ENCODE peak calls at places on chromosomes 3 and 15, in nine cellular contexts. Z is right cardiac atrium; S is activated gamma-delta T cell treated with Interleukin-2 at 50 U/mL for 16 hours; T is NCI-H460; D is heart left ventricle; V is upper lobe of right lung; I is stimulated activated CD8-positive, alpha-beta memory T cell treated with anti-CD3 and anti-CD28 coated beads, Interleukin-2, amount 100 ng/mL, for 48 hours; L is RPMI8226; U is HTR-8/SVneo. Y is an unnamed sample.

GRCh38 chr15:68504721-68505090 is 72.7 kb upstream of the ITGA11 start:
- DNase-seq in S (no peak), T (no peak), U (no peak), D (no peak), I (no peak), V (no peak), L (no peak), Z (no peak), Y (no peak)

GRCh38 chr3:108412351-108412750 is 98.0 kb downstream of the MYH15 start:
- DNase-seq in D (no peak), U (no peak), V (no peak), I (no peak), S (no peak), T (no peak), L (no peak), Z (no peak), Y (no peak)

GRCh38 chr15:41621200-41622193 is 38.7 kb upstream of the MGA start:
- DNase-seq in U (peak), Z (peak), T (peak), S (peak), I (peak), V (peak), D (peak), L (peak), Y (peak)

GRCh38 chr3:50674349-50675178 is at the start of gene DOCK3:
- DNase-seq in U (peak), I (peak), T (peak), S (peak), Z (peak), L (peak), V (peak), D (peak), Y (peak)

GRCh38 chr3:114155370-114155821 is 23.5 kb downstream of the DRD3 start:
- DNase-seq in D (no peak), T (no peak), S (peak), U (peak), V (no peak), Z (peak), I (no peak), L (peak), Y (peak)

GRCh38 chr3:187979543-187979942 is 174.4 kb upstream of the LPP start:
- DNase-seq in V (no peak), T (no peak), Z (no peak), S (no peak), D (no peak), I (no peak), U (no peak), L (peak), Y (peak)

GRCh38 chr15:20348291-20348899 is 193.2 kb downstream of the GOLGA6L6 start:
- DNase-seq in L (peak), D (peak), V (no peak), I (no peak), S (no peak), Z (no peak), T (no peak), U (no peak), Y (no peak)

GRCh38 chr3:56133423-56133822 is 334.8 kb downstream of the ERC2 start:
- DNase-seq in I (no peak), U (peak), S (no peak), D (no peak), V (no peak), L (no peak), Z (no peak), T (no peak), Y (peak)

GRCh38 chr3:193148678-193149473 is 92.1 kb upstream of the PLAAT1 start:
- DNase-seq in I (no peak), Z (no peak), V (no peak), U (no peak), L (no peak), T (no peak), D (no peak), S (no peak), Y (no peak)

GRCh38 chr15:41581110-41581509 is 22.1 kb downstream of the TYRO3 start:
- DNase-seq in Z (no peak), U (no peak), I (no peak), V (no peak), S (no peak), L (peak), D (no peak), T (no peak), Y (peak)

GRCh38 chr15:86690566-86690965 is 610.9 kb downstream of the AGBL1 start:
- DNase-seq in D (no peak), V (no peak), I (no peak), S (no peak), L (no peak), U (no peak), T (no peak), Z (peak), Y (peak)

GRCh38 chr3:58535531-58536500 is 1.2 kb downstream of the ACOX2 start:
- DNase-seq in S (no peak), L (no peak), T (no peak), U (no peak), V (no peak), Z (no peak), I (no peak), D (no peak), Y (peak)

GRCh38 chr15:25883860-25884259 is 20.7 kb upstream of the ATP10A start:
- DNase-seq in D (no peak), I (no peak), L (no peak), T (no peak), S (no peak), V (no peak), Z (no peak), U (no peak), Y (no peak)

GRCh38 chr15:90871097-90871715 is 2.8 kb downstream of the FURIN start:
- DNase-seq in L (peak), T (no peak), V (peak), D (peak), Z (peak), S (peak), I (no peak), U (no peak), Y (peak)

GRCh38 chr3:128973988-128974564 is 19.8 kb downstream of the CFAP92 start:
- DNase-seq in U (no peak), V (no peak), S (no peak), D (no peak), T (no peak), Z (no peak), L (no peak), I (no peak), Y (peak)

GRCh38 chr3:49098429-49098828 is 4.6 kb upstream of the QRICH1 start:
- DNase-seq in I (no peak), T (no peak), S (no peak), Z (peak), L (no peak), U (no peak), V (no peak), D (no peak), Y (no peak)

GRCh38 chr3:110664148-110664547 is 407.5 kb upstream of the NECTIN3 start:
- DNase-seq in D (no peak), S (no peak), T (no peak), U (peak), L (no peak), V (no peak), I (no peak), Z (no peak), Y (no peak)

GRCh38 chr15:44194397-44195150 is 497 bp downstream of the FRMD5 start:
- DNase-seq in Z (peak), D (peak), S (peak), V (peak), T (no peak), U (peak), L (no peak), I (peak), Y (no peak)

GRCh38 chr3:123025642-123026521 is 1.7 kb downstream of the SEMA5B start:
- DNase-seq in I (no peak), S (no peak), Z (peak), U (no peak), L (no peak), T (no peak), V (no peak), D (no peak), Y (no peak)

GRCh38 chr3:32310918-32311839 is 72.7 kb downstream of the CMTM8 start:
- DNase-seq in T (no peak), D (no peak), Z (no peak), V (no peak), S (no peak), L (no peak), I (no peak), U (no peak), Y (no peak)

GRCh38 chr3:98974442-98974841 is 72.9 kb upstream of the DCBLD2 start:
- DNase-seq in U (no peak), V (no peak), D (no peak), I (no peak), L (no peak), Z (no peak), S (no peak), T (no peak), Y (no peak)

GRCh38 chr15:70435369-70435768 is 328.0 kb downstream of the UACA start:
- DNase-seq in Z (no peak), U (no peak), I (no peak), T (no peak), D (no peak), S (no peak), L (peak), V (no peak), Y (no peak)

GRCh38 chr3:68163054-68163453 is 508.6 kb upstream of the SUCLG2 start:
- DNase-seq in V (no peak), S (no peak), I (no peak), L (no peak), D (no peak), U (no peak), T (no peak), Z (no peak), Y (no peak)

GRCh38 chr3:197592361-197593045 is 36.7 kb upstream of the BDH1 start:
- DNase-seq in U (no peak), L (no peak), Z (no peak), I (peak), D (no peak), T (no peak), V (no peak), S (no peak), Y (no peak)

GRCh38 chr3:171640520-171641412 is 169.5 kb downstream of the PLD1 start:
- DNase-seq in I (no peak), D (no peak), T (no peak), U (peak), L (no peak), S (no peak), Z (peak), V (no peak), Y (no peak)

GRCh38 chr3:123559040-123559861 is 25.6 kb downstream of the HACD2 start:
- DNase-seq in D (no peak), T (peak), L (peak), S (peak), U (peak), V (no peak), I (no peak), Z (no peak), Y (peak)

GRCh38 chr3:171753665-171754408 is 56.4 kb downstream of the PLD1 start:
- DNase-seq in D (no peak), V (no peak), S (no peak), Z (no peak), I (no peak), T (no peak), L (no peak), U (no peak), Y (no peak)

GRCh38 chr3:54165865-54166264 is 43.5 kb downstream of the CACNA2D3 start:
- DNase-seq in T (no peak), V (no peak), U (no peak), D (no peak), I (no peak), L (no peak), Z (no peak), S (no peak), Y (no peak)

GRCh38 chr3:126528800-126529541 is 5.0 kb downstream of the CHST13 start:
- DNase-seq in D (peak), V (peak), T (no peak), L (no peak), U (no peak), Z (no peak), I (no peak), S (no peak), Y (peak)

GRCh38 chr3:187739561-187740445 is 5.5 kb downstream of the BCL6 start:
- DNase-seq in S (peak), L (peak), Z (peak), T (peak), I (no peak), V (peak), D (peak), U (no peak), Y (peak)

GRCh38 chr3:126450744-126451143 is 24.9 kb downstream of the ZXDC start:
- DNase-seq in Z (no peak), I (no peak), S (no peak), T (no peak), L (no peak), U (no peak), V (peak), D (no peak), Y (no peak)

GRCh38 chr3:72100626-72101187 is 315.8 kb upstream of the PROK2 start:
- DNase-seq in V (peak), I (peak), U (peak), S (peak), Z (peak), L (peak), T (no peak), D (peak), Y (peak)

GRCh38 chr3:88219138-88219792 is 69.5 kb downstream of the C3orf38 start:
- DNase-seq in U (peak), S (no peak), V (no peak), D (no peak), T (peak), L (peak), I (peak), Z (peak), Y (peak)

GRCh38 chr15:90400759-90401314 is 12.8 kb downstream of the IQGAP1 start:
- DNase-seq in L (peak), D (peak), Z (peak), U (peak), I (no peak), T (peak), V (peak), S (peak), Y (peak)

GRCh38 chr3:190811775-190812480 is 50.6 kb downstream of the GMNC start:
- DNase-seq in T (peak), Z (no peak), S (no peak), I (no peak), L (peak), V (no peak), U (peak), D (no peak), Y (peak)

GRCh38 chr3:196016485-196016884 is 65.4 kb downstream of the TFRC start:
- DNase-seq in I (no peak), U (peak), L (no peak), T (no peak), V (no peak), Z (no peak), D (no peak), S (no peak), Y (peak)

GRCh38 chr15:101068961-101069734 is 150.0 kb downstream of the LRRK1 start:
- DNase-seq in D (no peak), T (no peak), I (no peak), U (peak), L (no peak), S (no peak), Z (no peak), V (no peak), Y (no peak)

Y was measured in NB4.